ENCODE peak calls at places on chromosomes 6 and 20, in seven cellular contexts. T is PC-3, P is right lobe of liver, N is pancreas, C is ascending aorta, X is psoas muscle, A is lower leg skin. U is an unnamed sample.

GRCh38 chr6:144776031-144776819 is 491.1 kb downstream of the UTRN start:
- DNase-seq in A (no peak), P (peak; percentile 55), X (no peak), T (no peak), C (no peak), N (no peak), U (no peak)

GRCh38 chr20:34925981-34926380 is 29.6 kb downstream of the GSS start:
- DNase-seq in T (no peak), C (no peak), N (no peak), P (no peak), A (no peak), X (no peak), U (no peak)

GRCh38 chr20:33649201-33649631 is 12.9 kb upstream of the C20orf144 start:
- DNase-seq in A (no peak), T (no peak), P (no peak), N (peak; percentile 40), X (peak; percentile 86), C (no peak), U (peak; percentile 78)

GRCh38 chr20:4607287-4607713 is 114.4 kb upstream of the PRND start:
- DNase-seq in C (peak; percentile 75), P (peak; percentile 57), X (no peak), N (no peak), T (peak; percentile 83), A (peak; percentile 48), U (no peak)

GRCh38 chr6:39929733-39930461 is 4.4 kb downstream of the MOCS1 start:
- DNase-seq in P (no peak), A (no peak), N (no peak), X (no peak), T (peak; percentile 56), C (no peak), U (no peak)

GRCh38 chr6:139748353-139749146 is 374.1 kb upstream of the CITED2 start:
- DNase-seq in T (no peak), X (no peak), P (no peak), A (no peak), C (no peak), N (no peak), U (no peak)

GRCh38 chr20:50551288-50551687 is 41.1 kb downstream of the PTPN1 start:
- DNase-seq in A (no peak), N (no peak), P (no peak), C (no peak), X (no peak), T (no peak), U (no peak)

GRCh38 chr6:77463308-77463880 is at the start of gene HTR1B:
- DNase-seq in C (no peak), N (peak; percentile 63), P (no peak), A (no peak), X (no peak), T (no peak), U (peak; percentile 38)

GRCh38 chr6:100455230-100456124 is 9.2 kb downstream of the SIM1 start:
- DNase-seq in C (no peak), A (no peak), P (no peak), X (peak; percentile 64), N (peak; percentile 67), T (no peak), U (no peak)

GRCh38 chr20:4299250-4299649 is 283.9 kb upstream of the RNF24 start:
- DNase-seq in T (no peak), P (no peak), X (no peak), A (no peak), C (no peak), N (no peak), U (no peak)

DNA sequence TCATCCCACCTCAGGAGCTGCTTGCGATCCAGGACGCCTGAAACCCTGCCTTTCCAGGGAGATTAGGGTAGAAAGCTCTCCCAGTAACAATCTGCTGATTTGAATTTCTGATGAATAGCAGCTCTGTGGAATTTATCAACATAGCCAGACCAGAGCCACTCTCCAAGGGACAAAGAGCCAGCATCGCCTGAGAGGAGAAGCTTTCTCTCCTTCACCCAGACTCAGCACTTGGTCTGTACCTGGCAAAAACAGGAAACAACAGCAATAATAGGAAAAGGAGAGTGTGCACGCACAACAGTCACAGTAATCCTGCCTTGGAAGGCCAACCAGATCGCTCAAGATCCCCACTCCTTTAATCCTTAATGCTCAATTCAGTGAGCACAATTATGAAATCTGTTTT is 22.3 kb upstream of the ROS1 start:
- DNase-seq in P (no peak), X (no peak), A (no peak), N (no peak), C (no peak), T (no peak), U (no peak)
- H3K4me3 ChIP-seq in P (no peak overlapping the region), X (no peak overlapping the region), A (no peak overlapping the region), N (no peak overlapping the region), C (no peak overlapping the region), T (peak overlapping the region; percentile 25), U (no peak overlapping the region)

GRCh38 chr20:53901697-53902096 is 168.7 kb downstream of the BCAS1 start:
- DNase-seq in N (no peak), A (no peak), T (no peak), X (no peak), P (no peak), C (no peak), U (no peak)

GRCh38 chr20:53898558-53898931 is 171.8 kb downstream of the BCAS1 start:
- DNase-seq in A (no peak), P (no peak), T (no peak), C (no peak), X (no peak), N (no peak), U (no peak)

GRCh38 chr20:53901064-53901463 is 169.3 kb downstream of the BCAS1 start:
- DNase-seq in X (no peak), T (no peak), A (no peak), N (no peak), P (no peak), C (no peak), U (no peak)

GRCh38 chr20:53899351-53900167 is 170.8 kb downstream of the BCAS1 start:
- DNase-seq in T (peak; percentile 100), X (no peak), P (no peak), N (no peak), A (peak; percentile 44), C (peak; percentile 72), U (no peak)

GRCh38 chr20:53900380-53900999 is 169.9 kb downstream of the BCAS1 start:
- DNase-seq in N (no peak), X (no peak), P (no peak), A (no peak), C (no peak), T (peak; percentile 83), U (no peak)
- H3K4me3 ChIP-seq in N (no peak overlapping the region), X (no peak overlapping the region), P (no peak overlapping the region), A (no peak overlapping the region), C (peak overlapping the region; percentile 32), T (peak overlapping the region; percentile 14), U (no peak overlapping the region)

DNA sequence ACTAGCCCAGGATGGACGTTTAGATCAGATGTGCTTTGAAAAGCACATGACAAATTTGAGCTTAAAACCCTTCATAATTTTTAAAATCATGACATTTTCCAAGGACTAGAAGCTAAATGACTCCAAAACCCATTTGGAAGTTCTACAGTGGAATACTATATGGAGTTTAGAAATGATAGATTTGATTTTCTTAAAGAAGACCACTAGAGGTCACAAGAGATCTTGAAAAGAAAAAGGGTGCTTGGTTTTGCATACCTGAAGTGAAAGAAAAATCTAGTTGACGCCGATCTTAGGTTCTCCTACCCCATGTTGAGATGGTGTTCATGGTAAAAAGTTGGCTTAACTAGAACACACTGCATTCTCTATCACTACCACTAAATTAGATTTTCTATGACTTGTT is 31.5 kb downstream of the CFAP61 start:
- DNase-seq in P (no peak), T (peak; percentile 64), N (no peak), C (no peak), X (no peak), A (no peak), U (no peak)
- H3K4me3 ChIP-seq in P (no peak overlapping the region), T (no peak overlapping the region), N (no peak overlapping the region), C (no peak overlapping the region), X (peak overlapping the region; percentile 60), A (no peak overlapping the region), U (no peak overlapping the region)

GRCh38 chr6:141258516-141258915 is 874.2 kb upstream of the GJE1 start:
- DNase-seq in N (no peak), X (no peak), A (no peak), C (no peak), T (no peak), P (no peak), U (no peak)

GRCh38 chr6:141254336-141254735 is 878.4 kb upstream of the GJE1 start:
- DNase-seq in A (no peak), T (no peak), N (no peak), P (no peak), X (no peak), C (no peak), U (no peak)

GRCh38 chr6:141248056-141248799 is 884.5 kb upstream of the GJE1 start:
- DNase-seq in C (no peak), T (no peak), A (no peak), N (no peak), X (no peak), P (no peak), U (no peak)

GRCh38 chr6:141252828-141253608 is 879.7 kb upstream of the GJE1 start:
- DNase-seq in A (no peak), N (no peak), T (no peak), P (no peak), X (no peak), C (no peak), U (no peak)
- H3K4me3 ChIP-seq in A (no peak overlapping the region), N (no peak overlapping the region), T (no peak overlapping the region), P (no peak overlapping the region), X (peak overlapping the region; percentile 33), C (peak overlapping the region; percentile 36), U (no peak overlapping the region)

GRCh38 chr6:150418825-150419594 is 50.2 kb downstream of the IYD start:
- DNase-seq in X (peak; percentile 76), A (no peak), P (peak; percentile 67), N (peak; percentile 70), C (peak; percentile 79), T (peak; percentile 59), U (peak; percentile 78)
- H3K4me3 ChIP-seq in X (peak overlapping the region; percentile 51), A (no peak overlapping the region), P (peak overlapping the region; percentile 46), N (peak overlapping the region; percentile 3), C (peak overlapping the region; percentile 66), T (peak overlapping the region; percentile 59), U (peak overlapping the region; percentile 49)

GRCh38 chr6:54847799-54848597 is 1.4 kb downstream of the FAM83B start:
- DNase-seq in X (no peak), T (peak; percentile 94), N (no peak), C (no peak), A (peak; percentile 47), P (no peak), U (no peak)

GRCh38 chr6:54846243-54846856 is at the start of gene FAM83B:
- DNase-seq in X (peak; percentile 57), N (peak; percentile 89), P (no peak), T (no peak), C (no peak), A (peak; percentile 83), U (peak; percentile 56)

GRCh38 chr6:54850061-54850460 is 3.5 kb downstream of the FAM83B start:
- DNase-seq in P (no peak), T (no peak), N (no peak), A (no peak), X (no peak), C (no peak), U (no peak)

GRCh38 chr6:54846857-54847721 is 518 bp downstream of the FAM83B start:
- DNase-seq in N (peak; percentile 40), A (no peak), P (no peak), C (no peak), T (peak; percentile 10), X (no peak), U (no peak)
- H3K4me3 ChIP-seq in N (peak overlapping the region; percentile 42), A (peak overlapping the region; percentile 46), P (peak overlapping the region; percentile 23), C (peak overlapping the region; percentile 60), T (peak overlapping the region; percentile 7), X (peak overlapping the region; percentile 70), U (peak overlapping the region; percentile 51)